ENCODE peak calls at places on chromosomes 1 and 21, in ten cellular contexts. J is activated CD8-positive, alpha-beta memory T cell treated with anti-CD3 and anti-CD28 coated beads for 4 hours; X is HuH-7.5; M is H9; T is nephron progenitor cell; L is memory B cell; E is left cardiac atrium; K is right atrium auricular region; C is ACHN; F is psoas muscle. R is an unnamed sample.

GRCh38 chr1:162956922-162957321 is 95.9 kb upstream of the CCDC190 start:
- DNase-seq in M (no peak), K (no peak), T (no peak), F (no peak), X (no peak), C (no peak), J (no peak), E (no peak), L (no peak), R (no peak)

GRCh38 chr1:222124602-222125001 is 382.7 kb upstream of the DUSP10 start:
- DNase-seq in L (no peak), M (no peak), F (no peak), X (no peak), K (no peak), T (no peak), C (no peak), E (no peak), J (no peak), R (no peak)

GRCh38 chr1:9233241-9233941 is 1.2 kb upstream of the H6PD start:
- DNase-seq in F (peak; percentile 96), K (peak; percentile 96), J (no peak), C (no peak), M (peak; percentile 39), L (no peak), T (no peak), E (peak; percentile 94), X (peak; percentile 40), R (no peak)

GRCh38 chr1:36966242-36966641 is 68.1 kb downstream of the GRIK3 start:
- DNase-seq in X (no peak), E (no peak), F (no peak), T (peak; percentile 91), M (peak; percentile 58), L (no peak), C (peak; percentile 20), J (no peak), K (no peak), R (peak; percentile 39)

GRCh38 chr1:206471415-206471801 is 1.1 kb downstream of the IKBKE start:
- DNase-seq in K (no peak), E (no peak), X (no peak), T (no peak), J (no peak), C (no peak), L (no peak), M (no peak), F (no peak), R (no peak)

GRCh38 chr1:232017057-232017456 is 390.5 kb downstream of the DISC1 start:
- DNase-seq in X (no peak), C (no peak), J (no peak), L (no peak), M (no peak), K (no peak), E (no peak), T (no peak), F (no peak), R (no peak)

GRCh38 chr21:36310016-36310415 is 10.0 kb upstream of the MORC3 start:
- DNase-seq in F (no peak), M (no peak), E (no peak), K (no peak), J (no peak), X (no peak), L (peak; percentile 43), T (no peak), C (no peak), R (no peak)

GRCh38 chr1:15617874-15618684 is 821 bp downstream of the DDI2 start:
- DNase-seq in K (no peak), L (no peak), X (peak; percentile 34), M (peak; percentile 35), E (no peak), F (no peak), J (no peak), T (no peak), C (peak; percentile 20), R (peak; percentile 23)

GRCh38 chr1:54172614-54173312 is 20.0 kb upstream of the CDCP2 start:
- DNase-seq in K (no peak), E (no peak), L (no peak), X (no peak), F (no peak), C (no peak), T (no peak), J (no peak), M (no peak), R (no peak)

GRCh38 chr1:177270863-177271262 is 100.1 kb downstream of the BRINP2 start:
- DNase-seq in K (no peak), L (no peak), C (no peak), E (no peak), X (no peak), J (no peak), T (no peak), M (no peak), F (no peak), R (no peak)

GRCh38 chr1:19370453-19371170 is 58.5 kb downstream of the SLC66A1 start:
- DNase-seq in X (no peak), L (no peak), C (no peak), J (no peak), E (no peak), F (no peak), M (no peak), K (no peak), T (no peak), R (no peak)

GRCh38 chr1:15950763-15951295 is 25.1 kb downstream of the ZBTB17 start:
- DNase-seq in C (no peak), M (no peak), J (peak; percentile 75), L (no peak), E (peak; percentile 82), X (no peak), T (no peak), F (peak; percentile 68), K (peak; percentile 88), R (no peak)

GRCh38 chr1:98201640-98202039 is 280.8 kb upstream of the DPYD start:
- DNase-seq in C (no peak), T (peak; percentile 6), X (no peak), K (no peak), E (no peak), F (no peak), J (no peak), L (no peak), M (no peak), R (no peak)

GRCh38 chr1:206612129-206612876 is at the start of gene EIF2D:
- DNase-seq in M (peak; percentile 95), E (peak; percentile 93), C (peak; percentile 95), T (peak; percentile 97), K (peak; percentile 92), J (peak; percentile 90), L (peak; percentile 96), F (peak; percentile 98), X (peak; percentile 94), R (peak; percentile 100)

GRCh38 chr1:189682591-189682990 is 795.1 kb downstream of the BRINP3 start:
- DNase-seq in L (no peak), T (no peak), K (no peak), J (no peak), M (no peak), C (no peak), F (no peak), X (no peak), E (no peak), R (no peak)

GRCh38 chr1:234875953-234876814 is 252.5 kb downstream of the TOMM20 start:
- DNase-seq in F (no peak), L (no peak), X (peak; percentile 83), M (no peak), K (peak; percentile 82), E (peak; percentile 71), C (no peak), T (no peak), J (no peak), R (no peak)

GRCh38 chr1:203287109-203287893 is 18.0 kb upstream of the BTG2 start:
- DNase-seq in M (no peak), F (peak; percentile 78), L (peak; percentile 89), C (no peak), T (no peak), K (peak; percentile 81), J (peak; percentile 58), X (peak; percentile 31), E (peak; percentile 68), R (no peak)

GRCh38 chr1:180310095-180310494 is 80.0 kb downstream of the LHX4 start:
- DNase-seq in T (no peak), E (no peak), F (no peak), M (no peak), L (no peak), C (peak; percentile 32), J (no peak), K (no peak), X (no peak), R (no peak)

GRCh38 chr1:116382321-116382720 is 9.3 kb downstream of the ATP1A1 start:
- DNase-seq in K (no peak), T (no peak), X (no peak), J (no peak), L (no peak), M (no peak), F (no peak), C (no peak), E (no peak), R (no peak)

GRCh38 chr1:158527190-158527815 is 26.9 kb downstream of the OR6Y1 start:
- DNase-seq in L (no peak), M (no peak), K (no peak), F (no peak), E (no peak), T (no peak), X (no peak), C (no peak), J (no peak), R (no peak)

GRCh38 chr1:51504806-51505525 is 14.1 kb downstream of the EPS15 start:
- DNase-seq in L (no peak), J (no peak), X (no peak), K (no peak), C (no peak), F (no peak), T (no peak), M (no peak), E (no peak), R (no peak)

GRCh38 chr1:100834779-100835645 is 59.6 kb downstream of the EXTL2 start:
- DNase-seq in K (no peak), M (peak; percentile 46), X (no peak), E (no peak), F (no peak), L (no peak), T (no peak), C (peak; percentile 19), J (no peak), R (peak; percentile 58)

GRCh38 chr1:26959722-26960624 is at the start of gene KDF1:
- DNase-seq in T (peak; percentile 57), J (peak; percentile 6), K (no peak), L (peak; percentile 58), E (no peak), X (no peak), C (no peak), M (peak; percentile 94), F (no peak), R (no peak)

GRCh38 chr1:244792188-244792850 is 43.1 kb upstream of the COX20 start:
- DNase-seq in J (no peak), F (no peak), T (no peak), M (no peak), K (no peak), L (no peak), E (no peak), C (no peak), X (no peak), R (no peak)

GRCh38 chr1:56375184-56375837 is 204.1 kb downstream of the PLPP3 start:
- DNase-seq in T (no peak), F (no peak), K (no peak), M (no peak), X (no peak), J (no peak), L (no peak), E (no peak), C (no peak), R (no peak)

GRCh38 chr21:32329776-32330175 is 31.1 kb downstream of the MRAP start:
- DNase-seq in M (no peak), L (no peak), E (no peak), K (no peak), J (no peak), T (no peak), X (no peak), C (no peak), F (no peak), R (no peak)

GRCh38 chr1:202037706-202038296 is 27.4 kb downstream of the ELF3 start:
- DNase-seq in X (no peak), C (no peak), T (no peak), L (no peak), F (no peak), K (no peak), M (no peak), J (no peak), E (no peak), R (peak; percentile 3)

GRCh38 chr1:99173900-99174299 is 90.4 kb upstream of the PLPPR4 start:
- DNase-seq in T (no peak), M (no peak), F (no peak), C (no peak), E (no peak), L (no peak), X (no peak), K (no peak), J (no peak), R (no peak)

R was measured in HEK293T.